ENCODE peak calls at places on chromosomes 12 and 14, in four cellular contexts. V, I, S and O are unnamed samples.

GRCh38 chr12:131564843-131565242 is 146.0 kb upstream of the SFSWAP start:
- DNase-seq in V (no peak), S (no peak), I (no peak), O (no peak)

GRCh38 chr12:6352198-6353173 is 10.6 kb upstream of the TNFRSF1A start:
- DNase-seq in V (no peak), S (no peak), I (no peak), O (no peak)

GRCh38 chr12:17976202-17976601 is 113.8 kb downstream of the RERGL start:
- DNase-seq in V (no peak), I (no peak), S (no peak), O (peak; percentile 7)

GRCh38 chr14:103716091-103716801 is 636 bp downstream of the ZFYVE21 start:
- DNase-seq in V (no peak), I (peak; percentile 28), S (no peak), O (peak; percentile 39)

GRCh38 chr14:75402867-75403413 is 24.9 kb upstream of the JDP2 start:
- DNase-seq in I (peak; percentile 13), V (no peak), S (no peak), O (no peak)

GRCh38 chr12:46219892-46220655 is 48.8 kb downstream of the SLC38A1 start:
- DNase-seq in V (peak; percentile 30), I (peak; percentile 81), S (no peak), O (no peak)

GRCh38 chr14:50714452-50715073 is 46.5 kb upstream of the SAV1 start:
- DNase-seq in S (no peak), I (peak; percentile 32), V (peak; percentile 12), O (peak; percentile 44)

GRCh38 chr12:4824415-4824814 is 85.3 kb upstream of the KCNA1 start:
- DNase-seq in V (no peak), S (no peak), I (no peak), O (no peak)

GRCh38 chr14:75711134-75711795 is 50.2 kb downstream of the TTLL5 start:
- DNase-seq in S (no peak), I (peak; percentile 46), V (peak; percentile 47), O (peak; percentile 55)

GRCh38 chr14:79415726-79416125 is 795.6 kb downstream of the DIO2 start:
- DNase-seq in S (no peak), I (no peak), V (no peak), O (no peak)

GRCh38 chr14:79418649-79419415 is 792.5 kb downstream of the DIO2 start:
- DNase-seq in S (no peak), I (no peak), V (no peak), O (no peak)

GRCh38 chr14:79420725-79421124 is 790.6 kb downstream of the DIO2 start:
- DNase-seq in I (no peak), V (no peak), S (no peak), O (no peak)

GRCh38 chr14:79419571-79420327 is 791.6 kb downstream of the DIO2 start:
- DNase-seq in I (no peak), V (no peak), S (no peak), O (no peak)

GRCh38 chr14:79417961-79418360 is 793.3 kb downstream of the DIO2 start:
- DNase-seq in V (no peak), I (no peak), S (no peak), O (no peak)
- TF ChIP-seq FOXK2 in V (no peak), I (no peak), S (no peak), O (no peak)

GRCh38 chr12:1875608-1876007 is 42.8 kb downstream of the CACNA2D4 start:
- DNase-seq in S (no peak), I (no peak), V (no peak), O (no peak)
- TF ChIP-seq BHLHE40 in S (no peak), I (no peak), V (no peak), O (no peak)

GRCh38 chr14:40292664-40293063 is 860.4 kb upstream of the FBXO33 start:
- DNase-seq in I (no peak), V (no peak), S (no peak), O (no peak)
- TF ChIP-seq FOXK2 in I (no peak), V (no peak), S (no peak), O (no peak)

GRCh38 chr12:69330475-69331473 is 17.4 kb upstream of the LYZ start:
- DNase-seq in S (no peak), I (peak; percentile 42), V (no peak), O (peak; percentile 34)
- TF ChIP-seq BHLHE40 in S (no peak), I (peak; percentile 8), V (no peak), O (no peak)